ENCODE peak calls at places on chromosomes 12 and 14, in five cellular contexts. One of them, this sample, is unnamed.

GRCh38 chr12:125191361-125192087 is 126.3 kb downstream of the AACS start:
- DNase-seq in stomach: no peak
- DNase-seq in left cardiac atrium: no peak
- DNase-seq in IMR-90: no peak
- DNase-seq in activated T-helper 9 cell treated with anti-CD3 and anti-CD28 coated beads, Interleukin-2, amount 50 U/mL, for 16 hours: no peak
- DNase-seq in this sample: no peak

GRCh38 chr12:102564026-102564425 is 83.7 kb upstream of the IGF1 start:
- DNase-seq in IMR-90: no peak
- DNase-seq in activated T-helper 9 cell treated with anti-CD3 and anti-CD28 coated beads, Interleukin-2, amount 50 U/mL, for 16 hours: no peak
- DNase-seq in left cardiac atrium: no peak
- DNase-seq in stomach: no peak
- DNase-seq in this sample: no peak

GRCh38 chr14:65846469-65846868 is 433.9 kb downstream of the FUT8 start:
- DNase-seq in left cardiac atrium: no peak
- DNase-seq in stomach: no peak
- DNase-seq in activated T-helper 9 cell treated with anti-CD3 and anti-CD28 coated beads, Interleukin-2, amount 50 U/mL, for 16 hours: no peak
- DNase-seq in IMR-90: no peak
- DNase-seq in this sample: no peak

GRCh38 chr12:65567820-65568219 is 256.5 kb upstream of the HMGA2 start:
- DNase-seq in activated T-helper 9 cell treated with anti-CD3 and anti-CD28 coated beads, Interleukin-2, amount 50 U/mL, for 16 hours: no peak
- DNase-seq in IMR-90: no peak
- DNase-seq in left cardiac atrium: no peak
- DNase-seq in stomach: peak
- DNase-seq in this sample: no peak

GRCh38 chr12:89051065-89051677 is 301.1 kb downstream of the DUSP6 start:
- DNase-seq in stomach: no peak
- DNase-seq in left cardiac atrium: no peak
- DNase-seq in IMR-90: peak
- DNase-seq in activated T-helper 9 cell treated with anti-CD3 and anti-CD28 coated beads, Interleukin-2, amount 50 U/mL, for 16 hours: no peak
- DNase-seq in this sample: peak

GRCh38 chr12:72272731-72273498 is 745 bp downstream of the TRHDE start:
- DNase-seq in activated T-helper 9 cell treated with anti-CD3 and anti-CD28 coated beads, Interleukin-2, amount 50 U/mL, for 16 hours: no peak
- DNase-seq in left cardiac atrium: peak
- DNase-seq in stomach: no peak
- DNase-seq in IMR-90: peak
- DNase-seq in this sample: no peak

GRCh38 chr12:120997448-120997847 is 18.8 kb downstream of the C12orf43 start:
- DNase-seq in left cardiac atrium: no peak
- DNase-seq in stomach: no peak
- DNase-seq in IMR-90: no peak
- DNase-seq in activated T-helper 9 cell treated with anti-CD3 and anti-CD28 coated beads, Interleukin-2, amount 50 U/mL, for 16 hours: no peak
- DNase-seq in this sample: no peak

GRCh38 chr12:66296171-66296683 is 6.1 kb upstream of the HELB start:
- DNase-seq in activated T-helper 9 cell treated with anti-CD3 and anti-CD28 coated beads, Interleukin-2, amount 50 U/mL, for 16 hours: no peak
- DNase-seq in stomach: no peak
- DNase-seq in left cardiac atrium: no peak
- DNase-seq in IMR-90: no peak
- DNase-seq in this sample: no peak

GRCh38 chr12:62347922-62348650 is 87.9 kb downstream of the USP15 start:
- DNase-seq in stomach: no peak
- DNase-seq in left cardiac atrium: no peak
- DNase-seq in IMR-90: peak
- DNase-seq in activated T-helper 9 cell treated with anti-CD3 and anti-CD28 coated beads, Interleukin-2, amount 50 U/mL, for 16 hours: no peak
- DNase-seq in this sample: peak

GRCh38 chr12:114680498-114681148 is 3.4 kb downstream of the TBX3 start:
- DNase-seq in left cardiac atrium: no peak
- DNase-seq in activated T-helper 9 cell treated with anti-CD3 and anti-CD28 coated beads, Interleukin-2, amount 50 U/mL, for 16 hours: no peak
- DNase-seq in IMR-90: no peak
- DNase-seq in stomach: no peak
- DNase-seq in this sample: no peak

GRCh38 chr14:55077691-55078151 is 26.3 kb downstream of the MAPK1IP1L start:
- DNase-seq in IMR-90: peak
- DNase-seq in left cardiac atrium: no peak
- DNase-seq in stomach: peak
- DNase-seq in activated T-helper 9 cell treated with anti-CD3 and anti-CD28 coated beads, Interleukin-2, amount 50 U/mL, for 16 hours: no peak
- DNase-seq in this sample: no peak

GRCh38 chr14:64682173-64682710 is 22.0 kb upstream of the PLEKHG3 start:
- DNase-seq in stomach: peak
- DNase-seq in IMR-90: peak
- DNase-seq in activated T-helper 9 cell treated with anti-CD3 and anti-CD28 coated beads, Interleukin-2, amount 50 U/mL, for 16 hours: no peak
- DNase-seq in left cardiac atrium: peak
- DNase-seq in this sample: no peak

GRCh38 chr12:5317556-5317955 is 114.4 kb upstream of the NTF3 start:
- DNase-seq in left cardiac atrium: no peak
- DNase-seq in stomach: no peak
- DNase-seq in activated T-helper 9 cell treated with anti-CD3 and anti-CD28 coated beads, Interleukin-2, amount 50 U/mL, for 16 hours: no peak
- DNase-seq in IMR-90: peak
- DNase-seq in this sample: no peak

GRCh38 chr14:89848165-89848564 is 106.4 kb downstream of the EFCAB11 start:
- DNase-seq in left cardiac atrium: no peak
- DNase-seq in activated T-helper 9 cell treated with anti-CD3 and anti-CD28 coated beads, Interleukin-2, amount 50 U/mL, for 16 hours: no peak
- DNase-seq in stomach: no peak
- DNase-seq in IMR-90: peak
- DNase-seq in this sample: no peak

GRCh38 chr14:105999361-106000028 is 473.1 kb downstream of the TMEM121 start:
- DNase-seq in IMR-90: no peak
- DNase-seq in stomach: peak
- DNase-seq in activated T-helper 9 cell treated with anti-CD3 and anti-CD28 coated beads, Interleukin-2, amount 50 U/mL, for 16 hours: peak
- DNase-seq in left cardiac atrium: peak
- DNase-seq in this sample: no peak

GRCh38 chr12:121226399-121226798 is 16.5 kb downstream of the P2RX4 start:
- DNase-seq in IMR-90: no peak
- DNase-seq in left cardiac atrium: no peak
- DNase-seq in activated T-helper 9 cell treated with anti-CD3 and anti-CD28 coated beads, Interleukin-2, amount 50 U/mL, for 16 hours: no peak
- DNase-seq in stomach: no peak
- DNase-seq in this sample: no peak

GRCh38 chr14:24411468-24412454 is 13.0 kb downstream of the NYNRIN start:
- DNase-seq in stomach: peak
- DNase-seq in left cardiac atrium: no peak
- DNase-seq in IMR-90: peak
- DNase-seq in activated T-helper 9 cell treated with anti-CD3 and anti-CD28 coated beads, Interleukin-2, amount 50 U/mL, for 16 hours: no peak
- DNase-seq in this sample: no peak

GRCh38 chr14:22107734-22108133 is 434.1 kb upstream of the OR4E1 start:
- DNase-seq in left cardiac atrium: no peak
- DNase-seq in stomach: no peak
- DNase-seq in IMR-90: no peak
- DNase-seq in activated T-helper 9 cell treated with anti-CD3 and anti-CD28 coated beads, Interleukin-2, amount 50 U/mL, for 16 hours: no peak
- DNase-seq in this sample: no peak

GRCh38 chr14:59321184-59321952 is 132.9 kb downstream of the DAAM1 start:
- DNase-seq in activated T-helper 9 cell treated with anti-CD3 and anti-CD28 coated beads, Interleukin-2, amount 50 U/mL, for 16 hours: no peak
- DNase-seq in left cardiac atrium: no peak
- DNase-seq in IMR-90: peak
- DNase-seq in stomach: no peak
- DNase-seq in this sample: no peak

GRCh38 chr12:15336772-15337553 is 14.7 kb downstream of the PTPRO start:
- DNase-seq in stomach: no peak
- DNase-seq in IMR-90: peak
- DNase-seq in activated T-helper 9 cell treated with anti-CD3 and anti-CD28 coated beads, Interleukin-2, amount 50 U/mL, for 16 hours: no peak
- DNase-seq in left cardiac atrium: no peak
- DNase-seq in this sample: peak

GRCh38 chr14:60945984-60946383 is 34.9 kb downstream of the TRMT5 start:
- DNase-seq in stomach: no peak
- DNase-seq in IMR-90: peak
- DNase-seq in left cardiac atrium: no peak
- DNase-seq in activated T-helper 9 cell treated with anti-CD3 and anti-CD28 coated beads, Interleukin-2, amount 50 U/mL, for 16 hours: no peak
- DNase-seq in this sample: no peak

GRCh38 chr12:75868501-75868900 is 163.1 kb downstream of the PHLDA1 start:
- DNase-seq in stomach: no peak
- DNase-seq in IMR-90: no peak
- DNase-seq in activated T-helper 9 cell treated with anti-CD3 and anti-CD28 coated beads, Interleukin-2, amount 50 U/mL, for 16 hours: no peak
- DNase-seq in left cardiac atrium: no peak
- DNase-seq in this sample: no peak

GRCh38 chr12:51951843-51952722 is 584 bp downstream of the ACVR1B start:
- DNase-seq in IMR-90: no peak
- DNase-seq in left cardiac atrium: peak
- DNase-seq in stomach: no peak
- DNase-seq in activated T-helper 9 cell treated with anti-CD3 and anti-CD28 coated beads, Interleukin-2, amount 50 U/mL, for 16 hours: no peak
- DNase-seq in this sample: no peak

GRCh38 chr12:93502802-93503623 is 35.7 kb downstream of the MRPL42 start:
- DNase-seq in activated T-helper 9 cell treated with anti-CD3 and anti-CD28 coated beads, Interleukin-2, amount 50 U/mL, for 16 hours: peak
- DNase-seq in stomach: peak
- DNase-seq in IMR-90: peak
- DNase-seq in left cardiac atrium: no peak
- DNase-seq in this sample: no peak

GRCh38 chr14:32400480-32400879 is 71.4 kb downstream of the AKAP6 start:
- DNase-seq in IMR-90: peak
- DNase-seq in activated T-helper 9 cell treated with anti-CD3 and anti-CD28 coated beads, Interleukin-2, amount 50 U/mL, for 16 hours: no peak
- DNase-seq in left cardiac atrium: no peak
- DNase-seq in stomach: no peak
- DNase-seq in this sample: peak

GRCh38 chr14:54486685-54487084 is 2.1 kb downstream of the GMFB start:
- DNase-seq in IMR-90: no peak
- DNase-seq in activated T-helper 9 cell treated with anti-CD3 and anti-CD28 coated beads, Interleukin-2, amount 50 U/mL, for 16 hours: no peak
- DNase-seq in left cardiac atrium: no peak
- DNase-seq in stomach: no peak
- DNase-seq in this sample: no peak

GRCh38 chr12:92146865-92147264 is 1.2 kb upstream of the BTG1 start:
- DNase-seq in left cardiac atrium: no peak
- DNase-seq in activated T-helper 9 cell treated with anti-CD3 and anti-CD28 coated beads, Interleukin-2, amount 50 U/mL, for 16 hours: no peak
- DNase-seq in stomach: no peak
- DNase-seq in IMR-90: no peak
- DNase-seq in this sample: no peak

GRCh38 chr14:89294060-89294459 is 123.0 kb downstream of the FOXN3 start:
- DNase-seq in stomach: peak
- DNase-seq in left cardiac atrium: peak
- DNase-seq in activated T-helper 9 cell treated with anti-CD3 and anti-CD28 coated beads, Interleukin-2, amount 50 U/mL, for 16 hours: no peak
- DNase-seq in IMR-90: no peak
- DNase-seq in this sample: no peak

GRCh38 chr12:14663002-14663401 is 33.4 kb downstream of the GUCY2C start:
- DNase-seq in activated T-helper 9 cell treated with anti-CD3 and anti-CD28 coated beads, Interleukin-2, amount 50 U/mL, for 16 hours: no peak
- DNase-seq in stomach: no peak
- DNase-seq in left cardiac atrium: no peak
- DNase-seq in IMR-90: no peak
- DNase-seq in this sample: no peak

GRCh38 chr12:83945871-83946270 is 966.7 kb downstream of the SLC6A15 start:
- DNase-seq in IMR-90: peak
- DNase-seq in activated T-helper 9 cell treated with anti-CD3 and anti-CD28 coated beads, Interleukin-2, amount 50 U/mL, for 16 hours: no peak
- DNase-seq in stomach: no peak
- DNase-seq in left cardiac atrium: no peak
- DNase-seq in this sample: peak

GRCh38 chr14:77730976-77731497 is 23.1 kb downstream of the SLIRP start:
- DNase-seq in stomach: no peak
- DNase-seq in activated T-helper 9 cell treated with anti-CD3 and anti-CD28 coated beads, Interleukin-2, amount 50 U/mL, for 16 hours: no peak
- DNase-seq in IMR-90: peak
- DNase-seq in left cardiac atrium: no peak
- DNase-seq in this sample: peak

GRCh38 chr14:37196604-37197420 is 925 bp upstream of the MIPOL1 start:
- DNase-seq in left cardiac atrium: no peak
- DNase-seq in activated T-helper 9 cell treated with anti-CD3 and anti-CD28 coated beads, Interleukin-2, amount 50 U/mL, for 16 hours: no peak
- DNase-seq in stomach: no peak
- DNase-seq in IMR-90: no peak
- DNase-seq in this sample: no peak

GRCh38 chr12:104524026-104524425 is 67.3 kb downstream of the CHST11 start:
- DNase-seq in activated T-helper 9 cell treated with anti-CD3 and anti-CD28 coated beads, Interleukin-2, amount 50 U/mL, for 16 hours: no peak
- DNase-seq in left cardiac atrium: no peak
- DNase-seq in stomach: no peak
- DNase-seq in IMR-90: no peak
- DNase-seq in this sample: no peak

GRCh38 chr12:106445981-106446380 is 88.4 kb downstream of the POLR3B start:
- DNase-seq in left cardiac atrium: no peak
- DNase-seq in stomach: no peak
- DNase-seq in IMR-90: no peak
- DNase-seq in activated T-helper 9 cell treated with anti-CD3 and anti-CD28 coated beads, Interleukin-2, amount 50 U/mL, for 16 hours: no peak
- DNase-seq in this sample: no peak

GRCh38 chr12:10968765-10969456 is 17.8 kb downstream of the TAS2R50 start:
- DNase-seq in left cardiac atrium: peak
- DNase-seq in IMR-90: peak
- DNase-seq in stomach: peak
- DNase-seq in activated T-helper 9 cell treated with anti-CD3 and anti-CD28 coated beads, Interleukin-2, amount 50 U/mL, for 16 hours: no peak
- DNase-seq in this sample: peak

GRCh38 chr12:22473212-22473611 is 71.1 kb downstream of the C2CD5 start:
- DNase-seq in activated T-helper 9 cell treated with anti-CD3 and anti-CD28 coated beads, Interleukin-2, amount 50 U/mL, for 16 hours: no peak
- DNase-seq in stomach: no peak
- DNase-seq in IMR-90: no peak
- DNase-seq in left cardiac atrium: no peak
- DNase-seq in this sample: no peak

GRCh38 chr12:92139634-92140555 is 5.8 kb downstream of the BTG1 start:
- DNase-seq in activated T-helper 9 cell treated with anti-CD3 and anti-CD28 coated beads, Interleukin-2, amount 50 U/mL, for 16 hours: no peak
- DNase-seq in left cardiac atrium: no peak
- DNase-seq in stomach: no peak
- DNase-seq in IMR-90: peak
- DNase-seq in this sample: no peak